ENCODE peak calls at places on chromosomes 1 and 21, in seven cellular contexts. N, Q, C, P, E, W and A are unnamed samples.
A peak's percentile ranks its signal among the peaks of the same experiment; 100 is the strongest.

GRCh38 chr21:41973861-41974751 is 20.3 kb upstream of the C2CD2 start:
- DNase-seq in N (peak; percentile 51), Q (no peak), C (no peak), P (no peak), E (no peak), W (no peak), A (no peak)

GRCh38 chr1:226568077-226568831 is 19.7 kb downstream of the STUM start:
- DNase-seq in N (no peak), Q (no peak), C (peak; percentile 48), P (no peak), E (no peak), W (no peak), A (no peak)

GRCh38 chr1:232267092-232267836 is 362.7 kb downstream of the SIPA1L2 start:
- DNase-seq in N (no peak), Q (no peak), C (no peak), P (no peak), E (no peak), W (no peak), A (no peak)

GRCh38 chr1:11800756-11801433 is 4.9 kb downstream of the MTHFR start:
- DNase-seq in N (no peak), Q (peak; percentile 52), C (no peak), P (no peak), E (no peak), W (peak; percentile 91), A (no peak)

GRCh38 chr1:150186789-150187559 is 37.3 kb downstream of the PLEKHO1 start:
- DNase-seq in N (peak; percentile 53), Q (peak; percentile 53), C (peak; percentile 36), P (no peak), E (no peak), W (peak; percentile 42), A (peak; percentile 75)

GRCh38 chr1:117838911-117839310 is 90.5 kb downstream of the GDAP2 start:
- DNase-seq in N (no peak), Q (peak; percentile 81), C (no peak), P (no peak), E (no peak), W (peak; percentile 26), A (peak; percentile 67)

GRCh38 chr1:186722711-186723309 is 42.6 kb upstream of the PTGS2 start:
- DNase-seq in N (peak; percentile 36), Q (peak; percentile 63), C (peak; percentile 47), P (no peak), E (no peak), W (no peak), A (peak; percentile 53)

GRCh38 chr1:100361249-100362089 is 9.2 kb downstream of the CDC14A start:
- DNase-seq in N (no peak), Q (no peak), C (no peak), P (no peak), E (peak; percentile 18), W (no peak), A (no peak)

GRCh38 chr1:59526240-59526639 is 229.3 kb downstream of the FGGY start:
- DNase-seq in N (no peak), Q (no peak), C (no peak), P (no peak), E (no peak), W (no peak), A (no peak)

GRCh38 chr21:45306832-45307571 is 19.3 kb upstream of the POFUT2 start:
- DNase-seq in N (no peak), Q (no peak), C (no peak), P (no peak), E (no peak), W (no peak), A (peak; percentile 78)

GRCh38 chr1:60575326-60575874 is 501.8 kb upstream of the C1orf87 start:
- DNase-seq in N (no peak), Q (no peak), C (no peak), P (no peak), E (no peak), W (no peak), A (no peak)

GRCh38 chr1:91092503-91092902 is 70.7 kb upstream of the ZNF644 start:
- DNase-seq in N (no peak), Q (peak; percentile 13), C (no peak), P (no peak), E (no peak), W (peak; percentile 42), A (no peak)

GRCh38 chr1:33612877-33613487 is 140.5 kb downstream of the ZSCAN20 start:
- DNase-seq in N (peak; percentile 68), Q (peak; percentile 34), C (peak; percentile 88), P (no peak), E (no peak), W (peak; percentile 34), A (peak; percentile 66)

GRCh38 chr1:163307479-163308171 is 14.1 kb upstream of the NUF2 start:
- DNase-seq in N (no peak), Q (peak; percentile 82), C (no peak), P (no peak), E (no peak), W (peak; percentile 91), A (peak; percentile 92)

GRCh38 chr1:31248276-31248675 is 8.6 kb upstream of the NKAIN1 start:
- DNase-seq in N (no peak), Q (no peak), C (no peak), P (no peak), E (no peak), W (no peak), A (no peak)

GRCh38 chr1:31714442-31715096 is 10.8 kb upstream of the COL16A1 start:
- DNase-seq in N (no peak), Q (no peak), C (peak; percentile 81), P (peak; percentile 30), E (peak; percentile 11), W (no peak), A (peak; percentile 78)

GRCh38 chr1:156641761-156642264 is at the start of gene BCAN:
- DNase-seq in N (peak; percentile 73), Q (no peak), C (peak; percentile 83), P (no peak), E (no peak), W (no peak), A (peak; percentile 26)

GRCh38 chr1:221783936-221784335 is 42.0 kb upstream of the DUSP10 start:
- DNase-seq in N (no peak), Q (no peak), C (no peak), P (no peak), E (no peak), W (no peak), A (no peak)

GRCh38 chr21:40845621-40846020 is 1.3 kb downstream of the DSCAM start:
- DNase-seq in N (no peak), Q (no peak), C (no peak), P (no peak), E (no peak), W (no peak), A (no peak)

GRCh38 chr1:117586747-117587478 is 18.9 kb upstream of the TENT5C start:
- DNase-seq in N (no peak), Q (no peak), C (no peak), P (no peak), E (no peak), W (no peak), A (no peak)

GRCh38 chr1:202710070-202711025 is at the start of gene SYT2:
- DNase-seq in N (no peak), Q (no peak), C (peak; percentile 79), P (no peak), E (peak; percentile 13), W (no peak), A (no peak)

GRCh38 chr1:151514366-151514765 is 3.2 kb downstream of the CGN start:
- DNase-seq in N (no peak), Q (no peak), C (no peak), P (no peak), E (no peak), W (no peak), A (no peak)

GRCh38 chr21:8991088-8991907 is 1530.1 kb upstream of the TPTE start:
- DNase-seq in N (no peak), Q (no peak), C (no peak), P (no peak), E (no peak), W (peak; percentile 3), A (no peak)

GRCh38 chr1:234519506-234519905 is 40.5 kb upstream of the TARBP1 start:
- DNase-seq in N (no peak), Q (no peak), C (no peak), P (no peak), E (no peak), W (no peak), A (no peak)

GRCh38 chr21:46250146-46250725 is 21.7 kb upstream of the LSS start:
- DNase-seq in N (no peak), Q (no peak), C (no peak), P (no peak), E (no peak), W (no peak), A (no peak)

GRCh38 chr1:238991730-238992490 is 394.5 kb upstream of the CHRM3 start:
- DNase-seq in N (no peak), Q (peak; percentile 13), C (no peak), P (no peak), E (no peak), W (no peak), A (peak; percentile 13)